ENCODE peak calls at places on chromosome 5, in nine cellular contexts. K is body of pancreas, Y is H1, C is Peyer's patch, X is HepG2, B is IMR-90, R is testis, U is adrenal gland, O is transverse colon. E is an unnamed sample. For H3K36me3, the result is how much of the 10 kb centered on the place peaks cover.

GRCh38 chr5:56512314-56512996 is 279.3 kb upstream of the ANKRD55 start:
- DNase-seq in U (peak), K (no peak), O (no peak), C (no peak), B (no peak), Y (no peak), R (peak), X (no peak), E (peak)

GRCh38 chr5:127585661-127586060 is 63.2 kb upstream of the CTXN3 start:
- DNase-seq in Y (no peak), U (no peak), O (no peak), K (no peak), B (no peak), C (no peak), X (no peak), R (no peak), E (no peak)

GRCh38 chr5:13591621-13592020 is 352.9 kb downstream of the DNAH5 start:
- DNase-seq in U (no peak), Y (no peak), R (no peak), X (no peak), C (no peak), B (peak), O (no peak), K (no peak), E (no peak)

GRCh38 chr5:113043491-113043931 is 66.9 kb downstream of the DCP2 start:
- DNase-seq in K (peak), X (peak), Y (peak), U (no peak), R (peak), B (no peak), C (no peak), O (no peak), E (peak)

GRCh38 chr5:57513785-57514184 is 31.2 kb upstream of the ACTBL2 start:
- DNase-seq in K (no peak), C (no peak), X (no peak), U (no peak), Y (no peak), O (no peak), R (no peak), B (no peak), E (no peak)

GRCh38 chr5:139884144-139884543 is 88.5 kb downstream of the PSD2 start:
- DNase-seq in X (no peak), C (no peak), R (no peak), U (no peak), Y (no peak), O (no peak), B (no peak), K (no peak), E (peak)

GRCh38 chr5:10229306-10230048 is 20.2 kb downstream of the ATPSCKMT start:
- DNase-seq in X (no peak), U (no peak), Y (no peak), O (no peak), C (no peak), R (no peak), B (peak), K (no peak), E (no peak)

GRCh38 chr5:93532370-93532769 is 48.6 kb downstream of the NR2F1-AS1 start:
- DNase-seq in O (peak), X (peak), C (peak), R (peak), B (peak), U (peak), K (peak), Y (no peak), E (peak)

GRCh38 chr5:151125421-151125820 is 32.2 kb downstream of the ANXA6 start:
- DNase-seq in U (no peak), K (no peak), B (no peak), R (no peak), X (no peak), O (no peak), Y (no peak), C (peak), E (no peak)

GRCh38 chr5:158589939-158590338 is 509.8 kb downstream of the EBF1 start:
- DNase-seq in O (no peak), C (no peak), U (no peak), X (no peak), R (no peak), B (no peak), Y (no peak), K (no peak), E (no peak)

GRCh38 chr5:157384971-157385709 is 74.9 kb upstream of the NIPAL4 start:
- DNase-seq in X (no peak), Y (no peak), U (no peak), B (peak), R (no peak), O (peak), C (no peak), K (peak), E (peak)

GRCh38 chr5:83428126-83428525 is 43.4 kb upstream of the VCAN start:
- DNase-seq in K (no peak), U (no peak), R (no peak), B (peak), C (no peak), Y (no peak), O (no peak), X (peak), E (no peak)

GRCh38 chr5:125294844-125295243 is 548.4 kb upstream of the ZNF608 start:
- DNase-seq in X (no peak), K (no peak), Y (no peak), U (peak), B (no peak), R (no peak), O (no peak), C (no peak), E (no peak)

GRCh38 chr5:81038495-81038894 is 78.3 kb downstream of the RASGRF2 start:
- DNase-seq in R (no peak), B (no peak), K (no peak), Y (no peak), X (no peak), C (no peak), O (no peak), U (no peak), E (no peak)

GRCh38 chr5:144036476-144036875 is 134.0 kb downstream of the YIPF5 start:
- DNase-seq in O (no peak), K (no peak), R (no peak), Y (no peak), B (peak), X (no peak), C (no peak), U (no peak), E (no peak)

GRCh38 chr5:83586874-83587776 is 115.6 kb downstream of the VCAN start:
- DNase-seq in Y (no peak), B (peak), K (no peak), O (no peak), X (no peak), C (no peak), U (no peak), R (no peak), E (no peak)

GRCh38 chr5:37490931-37491330 is 111.8 kb downstream of the WDR70 start:
- DNase-seq in K (no peak), R (no peak), C (no peak), X (no peak), U (no peak), B (no peak), O (no peak), Y (no peak), E (no peak)

GRCh38 chr5:68432682-68433081 is 217.1 kb downstream of the PIK3R1 start:
- DNase-seq in O (no peak), C (no peak), K (no peak), U (no peak), X (no peak), B (no peak), Y (no peak), R (no peak), E (no peak)

GRCh38 chr5:81912933-81913332 is 58.9 kb upstream of the ATG10 start:
- DNase-seq in U (no peak), C (no peak), K (no peak), R (no peak), Y (no peak), O (no peak), X (no peak), B (no peak), E (no peak)

GRCh38 chr5:107430077-107430625 is 240.6 kb downstream of the EFNA5 start:
- DNase-seq in O (no peak), Y (no peak), X (no peak), R (no peak), C (no peak), K (no peak), B (no peak), U (no peak), E (no peak)

GRCh38 chr5:180785151-180785781 is 17.3 kb downstream of the MGAT1 start:
- DNase-seq in U (peak), X (peak), C (no peak), B (peak), K (peak), Y (no peak), R (no peak), O (no peak), E (peak)

GRCh38 chr5:89087551-89088318 is 204.8 kb upstream of the MEF2C start:
- DNase-seq in Y (peak), R (no peak), K (no peak), X (no peak), U (no peak), B (no peak), C (no peak), O (no peak), E (no peak)

GRCh38 chr5:159515909-159516415 is 185.7 kb upstream of the IL12B start:
- DNase-seq in X (peak), K (peak), R (peak), U (peak), O (peak), B (peak), C (peak), Y (peak), E (peak)

DNA sequence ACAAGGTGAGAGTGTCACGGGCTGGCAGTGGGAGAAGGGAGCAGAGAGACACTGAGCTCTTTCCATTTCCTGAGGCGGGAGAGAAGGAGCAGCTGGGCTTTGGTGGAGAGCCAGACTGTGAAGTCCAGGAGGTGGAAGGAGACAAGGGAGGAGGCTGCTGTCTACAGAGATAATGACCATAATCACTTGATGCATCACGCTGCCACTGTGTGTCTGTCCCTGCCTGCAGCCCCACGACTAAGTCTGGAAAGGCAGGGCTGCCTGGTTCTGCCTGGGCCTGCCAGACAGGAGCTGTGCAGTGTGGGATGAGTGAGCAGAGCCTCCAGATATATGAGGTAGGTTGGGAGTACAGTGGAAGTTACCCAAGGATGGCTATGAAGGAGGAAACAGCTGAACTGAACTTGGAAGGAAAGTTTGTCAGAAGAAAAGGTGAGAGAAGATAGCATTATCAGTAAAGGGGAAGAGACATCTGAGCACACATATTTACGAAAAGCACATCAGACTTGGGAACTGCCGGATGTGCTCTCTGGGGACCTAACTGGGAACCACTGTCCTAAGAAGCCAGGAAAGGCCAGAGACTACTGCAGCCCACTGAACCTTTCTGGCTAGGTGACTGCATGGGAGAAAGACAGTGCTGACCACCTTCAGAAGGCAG is 12.6 kb upstream of the DDX41 start:
- DNase-seq in X (no peak), C (no peak), O (no peak), U (no peak), K (no peak), Y (no peak), B (no peak), R (no peak), E (no peak)
- H3K36me3 ChIP-seq in X (half or more), C (half or more), O (under half), U (half or more), K (under half), Y (under half), B (half or more), R (under half), E (under half)

GRCh38 chr5:178797101-178797521 is 62.6 kb upstream of the ZNF354B start:
- DNase-seq in K (no peak), U (no peak), Y (no peak), O (no peak), X (no peak), C (no peak), B (no peak), R (no peak), E (no peak)
- TF ChIP-seq POLR2A in K (no peak), U (no peak), Y (no peak), O (no peak), X (no peak), C (no peak), B (no peak), R (no peak), E (no peak)

GRCh38 chr5:96761618-96762017 is 46.1 kb downstream of the ERAP1 start:
- DNase-seq in R (no peak), O (no peak), K (no peak), B (peak), C (no peak), U (no peak), X (no peak), Y (no peak), E (no peak)
- H3K36me3 ChIP-seq in R (under half), O (half or more), K (under half), B (under half), C (half or more), U (half or more), X (half or more), Y (under half), E (half or more)

GRCh38 chr5:172006378-172007152 is at the start of gene FBXW11:
- DNase-seq in C (peak), O (peak), K (peak), U (peak), B (peak), Y (peak), R (peak), X (peak), E (peak)
- TF ChIP-seq POLR2A in C (peak), O (peak), K (peak), U (peak), B (peak), Y (peak), R (peak), X (peak), E (no peak)

GRCh38 chr5:32102254-32102653 is 71.9 kb downstream of the GOLPH3 start:
- DNase-seq in R (no peak), X (no peak), U (no peak), Y (peak), O (no peak), K (no peak), C (no peak), B (no peak), E (no peak)
- H3K36me3 ChIP-seq in R (under half), X (half or more), U (half or more), Y (under half), O (under half), K (under half), C (half or more), B (half or more), E (half or more)

DNA sequence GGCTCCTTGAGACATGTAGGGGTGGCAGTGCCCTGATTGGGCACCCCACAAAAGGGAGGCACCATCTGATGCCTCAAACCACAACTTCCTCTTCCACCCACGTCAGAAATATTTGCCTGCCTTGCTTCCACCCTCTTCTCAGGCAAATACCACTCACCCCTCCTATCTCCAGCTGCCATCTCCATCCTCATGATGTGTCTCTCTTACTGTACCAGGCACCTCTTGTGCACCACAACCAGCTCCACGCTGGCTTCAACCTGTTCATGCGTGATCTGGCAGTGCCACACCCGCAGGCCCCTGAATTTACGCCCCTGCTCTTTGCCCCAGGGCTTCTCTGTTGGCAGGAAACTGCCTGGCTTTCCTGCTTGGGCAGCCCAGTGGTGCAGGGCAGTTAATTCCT is 87.8 kb upstream of the HSPA9 start:
- DNase-seq in U (no peak), R (no peak), O (no peak), Y (no peak), B (no peak), C (no peak), K (no peak), X (no peak), E (no peak)
- TF ChIP-seq POLR2A in U (no peak), R (no peak), O (no peak), Y (no peak), B (no peak), C (no peak), K (no peak), X (no peak), E (no peak)

GRCh38 chr5:55276771-55277170 is 30.7 kb downstream of the DHX29 start:
- DNase-seq in Y (no peak), R (no peak), O (no peak), X (no peak), U (no peak), K (no peak), B (peak), C (no peak), E (no peak)

DNA sequence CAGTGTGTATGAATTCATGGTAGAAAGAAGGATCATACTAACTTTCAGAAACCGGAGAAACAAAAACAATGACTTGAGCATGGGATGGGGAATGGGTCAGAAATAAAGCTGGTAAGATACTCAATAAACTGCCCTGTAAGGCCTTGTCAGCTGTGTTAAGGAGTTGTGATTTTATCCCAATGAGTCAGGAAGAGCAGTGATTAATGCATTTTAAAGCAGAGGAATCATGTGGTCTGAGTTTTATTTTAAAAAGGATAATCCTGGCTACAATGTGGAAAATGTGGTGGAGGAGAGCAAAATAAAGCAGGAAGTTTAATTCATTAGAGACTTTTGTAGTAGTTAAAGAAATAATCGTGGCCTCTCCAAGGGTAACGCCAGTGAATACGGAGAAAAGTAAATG is 28.7 kb downstream of the DHX29 start:
- DNase-seq in O (no peak), B (peak), U (no peak), R (no peak), K (no peak), X (no peak), Y (no peak), C (no peak), E (no peak)
- H3K36me3 ChIP-seq in O (half or more), B (under half), U (half or more), R (under half), K (under half), X (under half), Y (under half), C (half or more), E (under half)

E was measured in heart left ventricle.